ENCODE peak calls at places on chromosomes 7 and 10, in seven cellular contexts. One of them, this sample, is unnamed.

GRCh38 chr10:6771361-6771760 is 191.3 kb upstream of the PRKCQ start:
- DNase-seq in A549: no peak
- DNase-seq in sigmoid colon: no peak
- DNase-seq in lower leg skin: no peak
- DNase-seq in body of pancreas: no peak
- DNase-seq in upper lobe of left lung: no peak
- DNase-seq in K562: no peak
- DNase-seq in this sample: no peak

GRCh38 chr7:153682628-153683027 is 369.6 kb upstream of the DPP6 start:
- DNase-seq in upper lobe of left lung: no peak
- DNase-seq in A549: no peak
- DNase-seq in body of pancreas: no peak
- DNase-seq in sigmoid colon: no peak
- DNase-seq in lower leg skin: no peak
- DNase-seq in K562: no peak
- DNase-seq in this sample: no peak

GRCh38 chr7:94394399-94395140 is at the start of gene COL1A2:
- DNase-seq in upper lobe of left lung: peak
- DNase-seq in body of pancreas: peak
- DNase-seq in A549: no peak
- DNase-seq in lower leg skin: peak
- DNase-seq in K562: peak
- DNase-seq in sigmoid colon: peak
- DNase-seq in this sample: peak

GRCh38 chr7:46791180-46791579 is 790.7 kb downstream of the TNS3 start:
- DNase-seq in sigmoid colon: no peak
- DNase-seq in upper lobe of left lung: no peak
- DNase-seq in body of pancreas: no peak
- DNase-seq in lower leg skin: no peak
- DNase-seq in A549: no peak
- DNase-seq in K562: no peak
- DNase-seq in this sample: no peak

GRCh38 chr7:50664461-50664922 is 99.3 kb upstream of the DDC start:
- DNase-seq in lower leg skin: no peak
- DNase-seq in A549: no peak
- DNase-seq in upper lobe of left lung: no peak
- DNase-seq in K562: no peak
- DNase-seq in body of pancreas: no peak
- DNase-seq in sigmoid colon: peak
- DNase-seq in this sample: no peak

GRCh38 chr10:34908472-34908871 is 93.4 kb upstream of the PARD3 start:
- DNase-seq in body of pancreas: no peak
- DNase-seq in K562: no peak
- DNase-seq in sigmoid colon: peak
- DNase-seq in upper lobe of left lung: no peak
- DNase-seq in lower leg skin: no peak
- DNase-seq in A549: no peak
- DNase-seq in this sample: no peak

GRCh38 chr7:148108381-148108780 is 482.2 kb upstream of the C7orf33 start:
- DNase-seq in body of pancreas: no peak
- DNase-seq in A549: no peak
- DNase-seq in upper lobe of left lung: no peak
- DNase-seq in lower leg skin: no peak
- DNase-seq in K562: no peak
- DNase-seq in sigmoid colon: no peak
- DNase-seq in this sample: no peak

GRCh38 chr10:35375091-35375765 is 38.9 kb downstream of the CCNY start:
- DNase-seq in upper lobe of left lung: no peak
- DNase-seq in sigmoid colon: no peak
- DNase-seq in body of pancreas: no peak
- DNase-seq in A549: no peak
- DNase-seq in lower leg skin: no peak
- DNase-seq in K562: no peak
- DNase-seq in this sample: no peak

GRCh38 chr7:6172331-6173295 is 99.8 kb downstream of the CYTH3 start:
- DNase-seq in sigmoid colon: no peak
- DNase-seq in K562: no peak
- DNase-seq in A549: no peak
- DNase-seq in lower leg skin: no peak
- DNase-seq in body of pancreas: no peak
- DNase-seq in upper lobe of left lung: no peak
- DNase-seq in this sample: no peak

GRCh38 chr7:69633122-69633892 is 35.0 kb downstream of the AUTS2 start:
- DNase-seq in upper lobe of left lung: no peak
- DNase-seq in K562: no peak
- DNase-seq in A549: no peak
- DNase-seq in lower leg skin: no peak
- DNase-seq in body of pancreas: no peak
- DNase-seq in sigmoid colon: no peak
- DNase-seq in this sample: no peak

GRCh38 chr7:27242580-27243339 is at the start of gene EVX1:
- DNase-seq in sigmoid colon: no peak
- DNase-seq in A549: peak
- DNase-seq in K562: no peak
- DNase-seq in body of pancreas: no peak
- DNase-seq in lower leg skin: no peak
- DNase-seq in upper lobe of left lung: no peak
- DNase-seq in this sample: no peak

GRCh38 chr10:100370561-100370975 is 23.5 kb downstream of the SCD start:
- DNase-seq in lower leg skin: peak
- DNase-seq in A549: peak
- DNase-seq in body of pancreas: peak
- DNase-seq in upper lobe of left lung: peak
- DNase-seq in K562: no peak
- DNase-seq in sigmoid colon: no peak
- DNase-seq in this sample: peak

GRCh38 chr7:137728426-137728825 is 118.3 kb downstream of the DGKI start:
- DNase-seq in A549: no peak
- DNase-seq in lower leg skin: no peak
- DNase-seq in upper lobe of left lung: no peak
- DNase-seq in body of pancreas: no peak
- DNase-seq in K562: no peak
- DNase-seq in sigmoid colon: no peak
- DNase-seq in this sample: no peak

GRCh38 chr7:100943693-100944092 is 5.6 kb upstream of the MUC3A start:
- DNase-seq in body of pancreas: no peak
- DNase-seq in lower leg skin: no peak
- DNase-seq in upper lobe of left lung: no peak
- DNase-seq in sigmoid colon: no peak
- DNase-seq in A549: no peak
- DNase-seq in K562: no peak
- DNase-seq in this sample: no peak

GRCh38 chr10:131822013-131822693 is 78.7 kb upstream of the PPP2R2D start:
- DNase-seq in upper lobe of left lung: peak
- DNase-seq in body of pancreas: no peak
- DNase-seq in lower leg skin: no peak
- DNase-seq in sigmoid colon: peak
- DNase-seq in A549: no peak
- DNase-seq in K562: no peak
- DNase-seq in this sample: no peak

GRCh38 chr10:127254276-127254675 is 57.9 kb upstream of the INSYN2A start:
- DNase-seq in lower leg skin: no peak
- DNase-seq in K562: no peak
- DNase-seq in A549: no peak
- DNase-seq in sigmoid colon: no peak
- DNase-seq in upper lobe of left lung: no peak
- DNase-seq in body of pancreas: no peak
- DNase-seq in this sample: no peak

GRCh38 chr7:90736968-90737939 is 141.1 kb downstream of the CDK14 start:
- DNase-seq in body of pancreas: no peak
- DNase-seq in A549: no peak
- DNase-seq in lower leg skin: no peak
- DNase-seq in sigmoid colon: no peak
- DNase-seq in K562: no peak
- DNase-seq in upper lobe of left lung: no peak
- DNase-seq in this sample: no peak

GRCh38 chr7:2405601-2406345 is 2.4 kb downstream of the CHST12 start:
- DNase-seq in sigmoid colon: no peak
- DNase-seq in K562: no peak
- DNase-seq in A549: no peak
- DNase-seq in upper lobe of left lung: no peak
- DNase-seq in body of pancreas: no peak
- DNase-seq in lower leg skin: no peak
- DNase-seq in this sample: peak

GRCh38 chr10:61091531-61091930 is 147.5 kb upstream of the RHOBTB1 start:
- DNase-seq in sigmoid colon: no peak
- DNase-seq in upper lobe of left lung: no peak
- DNase-seq in K562: no peak
- DNase-seq in A549: no peak
- DNase-seq in body of pancreas: no peak
- DNase-seq in lower leg skin: no peak
- DNase-seq in this sample: no peak

GRCh38 chr7:54689394-54690058 is 69.5 kb downstream of the SEC61G start:
- DNase-seq in lower leg skin: no peak
- DNase-seq in A549: no peak
- DNase-seq in body of pancreas: no peak
- DNase-seq in upper lobe of left lung: no peak
- DNase-seq in sigmoid colon: no peak
- DNase-seq in K562: no peak
- DNase-seq in this sample: no peak

DNA sequence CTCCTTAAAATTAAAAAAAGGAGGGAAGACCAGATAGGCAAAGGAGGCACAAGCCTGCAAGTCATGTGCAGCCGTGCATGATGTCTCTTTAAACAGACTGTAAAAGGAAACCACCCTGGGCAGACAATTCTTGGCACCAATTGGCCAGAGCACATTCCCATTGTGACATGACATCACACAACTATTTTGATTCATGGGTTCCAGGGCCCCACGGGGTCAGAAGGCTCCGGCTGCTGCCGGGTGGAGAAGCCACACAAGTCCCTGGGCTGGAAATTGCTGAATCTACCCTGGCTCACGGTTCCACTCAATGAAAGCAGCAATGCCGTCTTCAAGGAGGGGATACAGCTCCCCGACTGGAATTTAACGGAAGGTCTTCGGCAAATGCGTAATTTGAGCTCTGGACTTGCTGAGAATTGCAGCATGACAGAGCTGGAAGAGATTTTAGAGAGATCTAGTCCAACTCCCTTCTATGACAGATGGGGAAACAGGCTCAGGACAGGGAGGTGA is 140.5 kb downstream of the PRKAG2 start:
- DNase-seq in lower leg skin: peak
- DNase-seq in body of pancreas: peak
- DNase-seq in upper lobe of left lung: peak
- DNase-seq in A549: peak
- DNase-seq in sigmoid colon: peak
- DNase-seq in K562: no peak
- DNase-seq in this sample: no peak
- TF ChIP-seq POLR2A in lower leg skin: no peak
- TF ChIP-seq POLR2A in body of pancreas: peak
- TF ChIP-seq POLR2A in upper lobe of left lung: peak
- TF ChIP-seq POLR2A in A549: peak
- TF ChIP-seq POLR2A in sigmoid colon: no peak
- TF ChIP-seq POLR2A in K562: no peak
- TF ChIP-seq POLR2A in this sample: no peak

GRCh38 chr7:15368653-15369052 is 193.2 kb downstream of the AGMO start:
- DNase-seq in body of pancreas: no peak
- DNase-seq in lower leg skin: no peak
- DNase-seq in upper lobe of left lung: no peak
- DNase-seq in sigmoid colon: no peak
- DNase-seq in A549: no peak
- DNase-seq in K562: no peak
- DNase-seq in this sample: no peak

GRCh38 chr7:15370441-15370840 is 191.4 kb downstream of the AGMO start:
- DNase-seq in A549: no peak
- DNase-seq in sigmoid colon: no peak
- DNase-seq in K562: no peak
- DNase-seq in lower leg skin: no peak
- DNase-seq in body of pancreas: no peak
- DNase-seq in upper lobe of left lung: no peak
- DNase-seq in this sample: no peak

GRCh38 chr7:15367897-15368296 is 193.9 kb downstream of the AGMO start:
- DNase-seq in A549: no peak
- DNase-seq in K562: no peak
- DNase-seq in body of pancreas: no peak
- DNase-seq in lower leg skin: no peak
- DNase-seq in upper lobe of left lung: no peak
- DNase-seq in sigmoid colon: no peak
- DNase-seq in this sample: no peak
- TF ChIP-seq POLR2A in A549: no peak
- TF ChIP-seq POLR2A in K562: no peak
- TF ChIP-seq POLR2A in body of pancreas: no peak
- TF ChIP-seq POLR2A in lower leg skin: no peak
- TF ChIP-seq POLR2A in upper lobe of left lung: no peak
- TF ChIP-seq POLR2A in sigmoid colon: no peak
- TF ChIP-seq POLR2A in this sample: no peak

DNA sequence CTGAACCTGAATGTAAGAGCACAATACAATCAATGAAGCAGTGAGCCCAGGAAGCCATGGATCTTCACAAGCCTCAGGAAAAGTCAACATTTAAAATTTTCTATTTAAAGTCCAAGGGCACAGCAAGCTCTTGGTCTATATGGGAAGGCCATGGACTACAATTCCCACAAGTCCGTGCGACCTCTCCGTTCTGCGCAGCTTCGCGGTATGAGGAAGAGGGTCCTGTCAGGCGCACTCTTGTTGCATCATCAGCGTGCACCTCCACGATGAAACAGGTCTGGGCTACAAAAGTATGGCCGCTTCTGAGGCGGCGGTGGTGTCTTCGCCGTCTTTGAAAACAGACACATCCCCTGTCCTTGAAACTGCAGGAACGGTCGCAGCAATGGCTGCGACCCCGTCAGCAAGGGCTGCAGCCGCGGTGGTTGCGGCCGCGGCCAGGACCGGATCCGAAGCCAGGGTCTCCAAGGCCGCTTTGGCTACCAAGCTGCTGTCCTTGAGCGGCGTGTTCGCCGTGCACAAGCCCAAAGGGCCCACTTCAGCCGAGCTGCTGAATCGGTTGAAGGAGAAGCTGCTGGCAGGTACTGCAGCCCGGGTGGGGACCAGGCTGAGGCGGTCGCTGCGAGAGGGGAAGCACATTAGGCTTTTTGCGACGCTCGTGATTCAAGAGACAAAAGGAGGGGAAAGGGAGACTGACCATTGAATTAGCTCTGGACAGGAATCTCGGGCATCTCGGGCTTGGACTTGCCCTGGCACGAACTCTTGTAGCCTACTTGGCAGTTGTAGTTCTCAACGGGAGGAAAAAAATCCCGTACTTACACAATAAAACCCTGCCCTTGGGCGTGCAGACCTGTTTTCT is at the start of gene TRUB1:
- DNase-seq in upper lobe of left lung: peak
- DNase-seq in sigmoid colon: peak
- DNase-seq in body of pancreas: peak
- DNase-seq in A549: peak
- DNase-seq in K562: peak
- DNase-seq in lower leg skin: peak
- DNase-seq in this sample: peak
- TF ChIP-seq POLR2A in upper lobe of left lung: peak
- TF ChIP-seq POLR2A in sigmoid colon: no peak
- TF ChIP-seq POLR2A in body of pancreas: peak
- TF ChIP-seq POLR2A in A549: peak
- TF ChIP-seq POLR2A in K562: peak
- TF ChIP-seq POLR2A in lower leg skin: no peak
- TF ChIP-seq POLR2A in this sample: peak

GRCh38 chr7:128937647-128938523 is at the start of gene IRF5:
- DNase-seq in sigmoid colon: peak
- DNase-seq in body of pancreas: peak
- DNase-seq in K562: no peak
- DNase-seq in lower leg skin: no peak
- DNase-seq in A549: peak
- DNase-seq in upper lobe of left lung: peak
- DNase-seq in this sample: no peak
- TF ChIP-seq POLR2A in sigmoid colon: no peak
- TF ChIP-seq POLR2A in body of pancreas: peak
- TF ChIP-seq POLR2A in K562: no peak
- TF ChIP-seq POLR2A in lower leg skin: no peak
- TF ChIP-seq POLR2A in A549: peak
- TF ChIP-seq POLR2A in upper lobe of left lung: no peak
- TF ChIP-seq POLR2A in this sample: no peak

This sample was measured in erythroblast.